ENCODE peak calls at places on chromosomes 12 and 14, in six cellular contexts. R is Panc1, T is GM23338, X is breast epithelium, L is endothelial cell of umbilical vein, B is transverse colon. A is an unnamed sample. For H3K36me3, the result is how much of the 10 kb centered on the place peaks cover.

GRCh38 chr12:101604132-101604531 is 9.4 kb downstream of the MYBPC1 start:
- DNase-seq in R (no peak), T (peak), X (no peak), L (no peak), B (no peak), A (no peak)

GRCh38 chr12:105253882-105254513 is 18.0 kb upstream of the APPL2 start:
- DNase-seq in R (no peak), T (no peak), X (no peak), L (peak), B (no peak), A (no peak)

GRCh38 chr12:57755454-57756372 is 810 bp downstream of the MARCHF9 start:
- DNase-seq in R (no peak), T (peak), X (no peak), L (no peak), B (peak), A (no peak)

GRCh38 chr12:7512528-7512927 is 9.0 kb upstream of the CD163 start:
- DNase-seq in R (no peak), T (peak), X (no peak), L (no peak), B (no peak), A (no peak)

GRCh38 chr12:116247377-116247776 is 30.1 kb downstream of the MED13L start:
- DNase-seq in R (no peak), T (no peak), X (no peak), L (no peak), B (no peak), A (no peak)

GRCh38 chr12:99386907-99387306 is 260.6 kb upstream of the GARIN6 start:
- DNase-seq in R (no peak), T (peak), X (no peak), L (no peak), B (no peak), A (no peak)

GRCh38 chr12:64609543-64610091 is 678 bp upstream of the RASSF3 start:
- DNase-seq in R (no peak), T (no peak), X (no peak), L (peak), B (no peak), A (no peak)

GRCh38 chr12:56833780-56834179 is 70.7 kb downstream of the HSD17B6 start:
- DNase-seq in R (no peak), T (no peak), X (no peak), L (no peak), B (no peak), A (no peak)

GRCh38 chr12:89848732-89849131 is 140.1 kb upstream of the ATP2B1 start:
- DNase-seq in R (no peak), T (no peak), X (no peak), L (no peak), B (no peak), A (no peak)

GRCh38 chr14:52778702-52779101 is 12.7 kb downstream of the GNPNAT1 start:
- DNase-seq in R (no peak), T (no peak), X (no peak), L (no peak), B (no peak), A (no peak)

GRCh38 chr14:79871164-79871563 is 340.1 kb downstream of the DIO2 start:
- DNase-seq in R (no peak), T (no peak), X (no peak), L (no peak), B (no peak), A (no peak)

GRCh38 chr12:105706321-105706972 is 376.0 kb downstream of the C12orf75 start:
- DNase-seq in R (no peak), T (peak), X (no peak), L (peak), B (no peak), A (no peak)

GRCh38 chr14:70416322-70416716 is 571 bp downstream of the SYNJ2BP start:
- DNase-seq in R (no peak), T (peak), X (no peak), L (no peak), B (no peak), A (no peak)

GRCh38 chr14:60722836-60723217 is 1.3 kb downstream of the SIX4 start:
- DNase-seq in R (no peak), T (peak), X (no peak), L (peak), B (peak), A (no peak)

GRCh38 chr12:131500564-131500963 is 210.3 kb upstream of the SFSWAP start:
- DNase-seq in R (no peak), T (no peak), X (no peak), L (no peak), B (no peak), A (no peak)

GRCh38 chr14:106508216-106508615 is 981.8 kb downstream of the TMEM121 start:
- DNase-seq in R (no peak), T (peak), X (no peak), L (no peak), B (no peak), A (no peak)

GRCh38 chr12:99453831-99454538 is 193.6 kb upstream of the GARIN6 start:
- DNase-seq in R (no peak), T (no peak), X (no peak), L (no peak), B (no peak), A (no peak)

GRCh38 chr12:64718649-64719048 is 40.6 kb downstream of the GNS start:
- DNase-seq in R (no peak), T (no peak), X (no peak), L (no peak), B (no peak), A (no peak)

GRCh38 chr12:120866143-120866542 is 38.0 kb downstream of the SPPL3 start:
- DNase-seq in R (no peak), T (no peak), X (no peak), L (no peak), B (no peak), A (no peak)

GRCh38 chr12:27549801-27550652 is 26.0 kb downstream of the PPFIBP1 start:
- DNase-seq in R (peak), T (peak), X (peak), L (peak), B (peak), A (no peak)

GRCh38 chr12:132103542-132104308 is 40.4 kb downstream of the DDX51 start:
- DNase-seq in R (no peak), T (no peak), X (no peak), L (no peak), B (no peak), A (no peak)

GRCh38 chr12:58915634-58916033 is 4.7 kb downstream of the LRIG3 start:
- DNase-seq in R (no peak), T (no peak), X (no peak), L (peak), B (peak), A (no peak)

GRCh38 chr12:118189761-118190181 is 53.8 kb downstream of the PEBP1 start:
- DNase-seq in R (no peak), T (peak), X (no peak), L (peak), B (no peak), A (no peak)

GRCh38 chr14:96098309-96098998 is 59.3 kb downstream of the C14orf132 start:
- DNase-seq in R (peak), T (peak), X (no peak), L (peak), B (no peak), A (no peak)

GRCh38 chr14:100443643-100444042 is 120.5 kb downstream of the SLC25A47 start:
- DNase-seq in R (peak), T (no peak), X (no peak), L (no peak), B (no peak), A (no peak)

GRCh38 chr12:6056406-6057211 is 67.9 kb downstream of the VWF start:
- DNase-seq in R (no peak), T (peak), X (no peak), L (no peak), B (no peak), A (no peak)

GRCh38 chr12:92146497-92146828 is 817 bp upstream of the BTG1 start:
- DNase-seq in R (no peak), T (no peak), X (no peak), L (no peak), B (no peak), A (no peak)

GRCh38 chr12:108702534-108702933 is 28.8 kb downstream of the CORO1C start:
- DNase-seq in R (no peak), T (no peak), X (no peak), L (no peak), B (no peak), A (no peak)

GRCh38 chr12:54258286-54258685 is 21.6 kb downstream of the CBX5 start:
- DNase-seq in R (no peak), T (peak), X (no peak), L (no peak), B (no peak), A (no peak)

GRCh38 chr12:98146043-98146442 is 369.3 kb upstream of the TMPO start:
- DNase-seq in R (no peak), T (no peak), X (no peak), L (no peak), B (no peak), A (no peak)

GRCh38 chr14:44962573-44963528 is 861 bp downstream of the TOGARAM1 start:
- DNase-seq in R (no peak), T (peak), X (peak), L (peak), B (peak), A (no peak)

GRCh38 chr12:6451348-6452244 is at the start of gene TAPBPL:
- DNase-seq in R (no peak), T (peak), X (peak), L (peak), B (peak), A (no peak)

GRCh38 chr12:27343255-27344000 is 10.8 kb downstream of the BMAL2 start:
- DNase-seq in R (peak), T (peak), X (no peak), L (peak), B (no peak), A (no peak)

GRCh38 chr12:21615441-21615840 is 10.8 kb upstream of the GYS2 start:
- DNase-seq in R (no peak), T (no peak), X (no peak), L (peak), B (no peak), A (no peak)

GRCh38 chr12:120367252-120367923 is 1.6 kb downstream of the MSI1 start:
- DNase-seq in R (no peak), T (peak), X (no peak), L (no peak), B (peak), A (no peak)

GRCh38 chr12:70711831-70712230 is 74.6 kb upstream of the PTPRB start:
- DNase-seq in R (no peak), T (no peak), X (no peak), L (no peak), B (no peak), A (no peak)

GRCh38 chr12:59626382-59626781 is 30.6 kb downstream of the SLC16A7 start:
- DNase-seq in R (no peak), T (no peak), X (no peak), L (peak), B (no peak), A (no peak)

GRCh38 chr14:92564361-92565039 is 50.9 kb downstream of the RIN3 start:
- DNase-seq in R (no peak), T (no peak), X (no peak), L (no peak), B (no peak), A (no peak)

GRCh38 chr12:88909510-88909909 is 329.2 kb upstream of the KITLG start:
- DNase-seq in R (no peak), T (no peak), X (no peak), L (no peak), B (no peak), A (no peak)

GRCh38 chr12:76080017-76080728 is 4.3 kb downstream of the NAP1L1 start:
- DNase-seq in R (no peak), T (no peak), X (no peak), L (no peak), B (no peak), A (no peak)
- H3K36me3 ChIP-seq in R (under half), T (under half), X (under half), L (under half), B (under half), A (half or more)

DNA sequence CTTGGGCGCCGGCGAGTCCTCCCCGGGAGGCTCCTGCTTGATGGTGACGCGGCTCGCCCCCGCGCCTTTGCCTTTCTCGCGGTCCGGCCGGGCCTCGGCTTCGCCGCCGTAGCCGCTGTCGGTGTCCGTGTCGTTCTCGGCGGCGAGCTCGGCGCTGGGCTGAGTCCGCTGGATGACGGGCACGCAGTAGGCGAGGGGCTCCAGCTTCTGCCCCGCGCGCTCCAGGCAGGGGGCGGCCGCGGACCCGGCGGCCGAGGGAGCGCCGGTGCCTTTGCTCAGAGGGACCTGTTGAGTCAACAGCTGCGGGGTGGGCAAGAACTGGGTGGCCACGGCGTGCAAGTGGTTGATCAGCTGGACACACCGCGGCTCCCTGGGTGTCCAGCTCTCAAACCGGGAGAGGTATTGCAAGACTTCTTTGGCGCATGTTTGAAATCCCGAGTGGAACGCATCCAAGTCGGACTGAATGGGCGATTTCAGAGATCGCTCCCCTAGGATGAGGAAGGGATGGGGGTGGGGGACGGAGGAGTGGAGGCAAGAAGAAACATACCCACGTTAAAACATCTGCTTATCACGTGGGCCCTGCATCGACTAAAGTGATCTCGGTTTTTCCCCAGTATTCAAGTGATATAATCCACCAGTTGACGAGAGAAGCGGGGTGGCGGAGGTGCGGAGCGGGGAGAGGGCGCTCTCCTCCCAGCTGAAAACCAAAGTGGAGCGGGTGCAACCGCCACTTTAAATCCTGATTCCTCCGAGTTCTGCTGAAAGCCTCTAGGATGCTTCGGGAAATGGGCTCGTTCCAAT is 2.0 kb downstream of the BHLHE41 start:
- DNase-seq in R (peak), T (peak), X (peak), L (peak), B (peak), A (no peak)
- TF ChIP-seq POLR2AphosphoS5 in R (peak), T (no peak), X (peak), L (no peak), B (peak), A (no peak)

DNA sequence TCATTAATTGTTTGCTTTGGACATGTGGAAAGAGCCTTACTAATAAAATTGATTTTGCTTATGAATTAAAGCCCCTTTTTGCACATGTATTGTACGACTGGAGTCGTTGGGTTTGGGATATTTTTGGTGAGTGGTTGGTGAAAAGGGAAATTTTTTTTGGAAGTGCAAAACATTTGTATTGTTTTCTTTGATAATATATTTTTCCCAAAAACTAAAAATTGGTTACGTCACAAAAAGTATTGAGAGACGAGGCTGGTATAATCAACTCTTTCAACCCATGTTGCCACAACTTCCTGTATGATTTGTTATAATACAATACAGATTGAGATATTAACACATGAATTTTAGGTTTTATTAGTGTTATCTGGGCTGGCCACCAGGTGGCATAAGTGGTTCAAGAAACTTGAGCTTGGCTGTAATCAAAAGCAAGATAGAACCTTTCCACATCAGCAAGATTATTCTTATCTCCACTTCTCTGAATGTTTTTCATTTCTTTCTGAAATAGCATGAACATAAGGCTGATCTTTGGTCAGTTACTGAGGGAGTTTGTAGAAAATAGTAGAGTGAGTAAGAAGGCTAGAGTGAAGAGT is 8.7 kb downstream of the NGDN start:
- DNase-seq in R (peak), T (peak), X (no peak), L (peak), B (peak), A (peak)
- H3K36me3 ChIP-seq in R (under half), T (under half), X (under half), L (under half), B (under half), A (half or more)

DNA sequence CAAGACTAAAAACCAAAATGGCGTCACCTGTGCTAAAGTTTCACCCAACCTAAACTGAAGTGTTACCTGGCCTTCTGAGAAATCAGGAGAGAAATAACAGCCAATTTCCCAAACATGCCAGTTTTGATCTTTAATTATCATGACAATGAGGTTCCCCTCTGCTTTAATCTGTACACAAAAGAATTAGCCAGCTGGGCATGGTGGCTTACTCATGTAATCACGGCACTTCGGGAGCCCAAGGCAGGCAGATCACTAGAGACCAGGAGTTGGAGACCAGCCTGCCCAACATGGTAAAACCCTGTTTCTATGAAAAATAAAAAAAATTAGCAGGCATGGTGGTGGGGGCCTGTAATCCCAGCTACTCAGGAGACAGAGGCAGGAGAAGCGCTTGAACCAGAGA is 4.9 kb downstream of the HEATR4 start:
- DNase-seq in R (no peak), T (no peak), X (no peak), L (no peak), B (no peak), A (no peak)
- TF ChIP-seq POLR2AphosphoS5 in R (no peak), T (no peak), X (no peak), L (no peak), B (no peak), A (no peak)

GRCh38 chr14:21209185-21209584 is 53.3 kb upstream of the OR5AU1 start:
- DNase-seq in R (no peak), T (no peak), X (no peak), L (no peak), B (no peak), A (no peak)

GRCh38 chr14:21206753-21207684 is 51.2 kb upstream of the OR5AU1 start:
- DNase-seq in R (no peak), T (no peak), X (no peak), L (no peak), B (no peak), A (no peak)

GRCh38 chr14:21211509-21211908 is 55.6 kb upstream of the OR5AU1 start:
- DNase-seq in R (no peak), T (no peak), X (no peak), L (no peak), B (no peak), A (no peak)

GRCh38 chr14:21208554-21208953 is 52.7 kb upstream of the OR5AU1 start:
- DNase-seq in R (no peak), T (no peak), X (no peak), L (no peak), B (no peak), A (no peak)

DNA sequence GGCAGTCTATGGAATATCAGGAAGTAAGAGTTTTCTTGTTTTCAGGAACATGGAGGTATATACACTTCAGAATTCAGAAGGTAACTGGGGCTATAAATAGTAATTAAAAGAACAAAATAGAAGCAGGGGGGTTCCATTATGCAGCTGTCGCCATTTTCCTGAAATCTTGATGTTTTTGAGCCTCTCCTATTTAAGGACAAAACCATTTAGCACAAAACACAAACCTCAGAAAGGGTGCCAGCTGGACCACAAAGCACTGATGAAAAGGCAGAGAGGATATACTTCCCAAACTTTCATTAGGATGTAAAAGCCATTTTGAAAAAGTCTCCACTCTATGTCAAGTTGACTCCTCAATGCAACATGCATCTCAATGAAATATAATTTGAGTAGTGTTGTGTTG is 54.2 kb upstream of the OR5AU1 start:
- DNase-seq in R (no peak), T (no peak), X (no peak), L (no peak), B (no peak), A (no peak)
- H3K36me3 ChIP-seq in R (half or more), T (half or more), X (under half), L (half or more), B (under half), A (half or more)

DNA sequence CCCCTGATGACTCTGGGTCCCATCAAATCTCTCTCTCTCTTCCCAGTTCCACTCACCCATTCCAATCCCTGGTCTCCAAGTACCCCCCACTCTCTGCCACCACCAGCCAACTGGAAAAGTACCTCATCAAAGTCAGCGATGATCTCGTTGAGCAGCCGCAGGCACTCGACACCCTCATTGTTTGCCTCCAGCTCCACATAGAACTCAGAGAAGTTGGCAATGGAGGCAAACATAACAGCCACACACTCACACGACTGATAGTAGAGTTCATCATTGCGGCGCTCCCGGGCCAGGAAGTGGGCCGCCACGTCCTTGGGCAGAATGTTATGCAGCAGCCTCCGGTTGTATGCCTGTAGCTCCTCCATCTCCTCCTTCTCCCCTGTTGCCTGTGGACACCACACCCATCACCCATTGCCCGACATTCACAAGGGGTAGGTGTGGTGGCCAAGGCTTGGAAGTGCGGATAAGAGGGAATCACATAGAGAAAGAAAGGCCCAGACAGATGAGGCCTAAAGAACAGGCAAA is 17.2 kb downstream of the ADCY6 start:
- DNase-seq in R (no peak), T (no peak), X (no peak), L (no peak), B (no peak), A (no peak)
- TF ChIP-seq POLR2AphosphoS5 in R (no peak), T (no peak), X (no peak), L (no peak), B (no peak), A (no peak)

GRCh38 chr14:88468396-88468795 is 82.9 kb downstream of the SPATA7 start:
- DNase-seq in R (no peak), T (no peak), X (no peak), L (peak), B (no peak), A (no peak)

GRCh38 chr14:88463318-88463717 is 77.9 kb downstream of the SPATA7 start:
- DNase-seq in R (no peak), T (peak), X (no peak), L (peak), B (no peak), A (no peak)
- H3K36me3 ChIP-seq in R (under half), T (under half), X (under half), L (under half), B (under half), A (under half)

GRCh38 chr14:91439345-91439744 is 21.7 kb upstream of the CCDC88C start:
- DNase-seq in R (no peak), T (no peak), X (no peak), L (no peak), B (no peak), A (no peak)
- TF ChIP-seq POLR2AphosphoS5 in R (no peak), T (no peak), X (no peak), L (no peak), B (no peak), A (no peak)

A was measured in SK-N-MC.